ENCODE peak calls at places on chromosomes 2 and 18, in eight cellular contexts. C is NCI-H82; Q is HCT116; B is posterior vena cava; K is HTR-8/SVneo; M is neural crest cell; V is CD8-positive, alpha-beta memory T cell; Y is activated CD8-positive, alpha-beta memory T cell treated with anti-CD3 and anti-CD28 coated beads for 48 hours. R is an unnamed sample.

GRCh38 chr2:94861308-94862152 is 9.7 kb upstream of the TEKT4 start:
- DNase-seq in C (peak; percentile 6), Q (no peak), B (peak; percentile 74), K (no peak), M (no peak), V (peak; percentile 38), Y (no peak), R (no peak)

GRCh38 chr2:207083361-207084080 is 82.2 kb downstream of the KLF7 start:
- DNase-seq in C (peak; percentile 14), Q (no peak), B (no peak), K (no peak), M (no peak), V (no peak), Y (no peak), R (no peak)

GRCh38 chr2:234451242-234451641 is 45.6 kb downstream of the ARL4C start:
- DNase-seq in C (no peak), Q (no peak), B (no peak), K (no peak), M (no peak), V (no peak), Y (no peak), R (no peak)

GRCh38 chr2:43937269-43937820 is 58.4 kb downstream of the LRPPRC start:
- DNase-seq in C (no peak), Q (no peak), B (no peak), K (no peak), M (no peak), V (no peak), Y (no peak), R (no peak)

GRCh38 chr2:241772063-241772499 is 4.5 kb upstream of the GAL3ST2 start:
- DNase-seq in C (peak; percentile 86), Q (no peak), B (no peak), K (no peak), M (no peak), V (peak; percentile 64), Y (no peak), R (no peak)

GRCh38 chr2:239315308-239315707 is 85.5 kb downstream of the HDAC4 start:
- DNase-seq in C (no peak), Q (no peak), B (peak; percentile 22), K (no peak), M (no peak), V (peak; percentile 37), Y (no peak), R (no peak)

GRCh38 chr2:43486604-43487003 is 109.2 kb downstream of the THADA start:
- DNase-seq in C (no peak), Q (no peak), B (no peak), K (no peak), M (no peak), V (no peak), Y (no peak), R (no peak)

GRCh38 chr2:9847140-9847539 is 3.9 kb downstream of the TAF1B start:
- DNase-seq in C (no peak), Q (no peak), B (no peak), K (no peak), M (no peak), V (no peak), Y (no peak), R (no peak)

GRCh38 chr2:239318091-239318725 is 82.6 kb downstream of the HDAC4 start:
- DNase-seq in C (no peak), Q (no peak), B (peak; percentile 5), K (no peak), M (no peak), V (peak; percentile 17), Y (no peak), R (no peak)

GRCh38 chr2:11738589-11739436 is 7.6 kb upstream of the LPIN1 start:
- DNase-seq in C (peak; percentile 32), Q (peak; percentile 39), B (peak; percentile 93), K (peak; percentile 67), M (peak; percentile 35), V (peak; percentile 63), Y (no peak), R (no peak)

GRCh38 chr2:55618025-55618648 is 715 bp upstream of the PPP4R3B start:
- DNase-seq in C (peak; percentile 53), Q (no peak), B (no peak), K (no peak), M (no peak), V (no peak), Y (no peak), R (no peak)

GRCh38 chr2:2560374-2561015 is 229.4 kb upstream of the MYT1L start:
- DNase-seq in C (no peak), Q (no peak), B (peak; percentile 78), K (no peak), M (no peak), V (no peak), Y (no peak), R (no peak)

GRCh38 chr18:48816554-48816953 is 134.2 kb downstream of the SMAD7 start:
- DNase-seq in C (no peak), Q (no peak), B (peak; percentile 1), K (no peak), M (no peak), V (no peak), Y (no peak), R (no peak)

GRCh38 chr2:1544478-1545069 is 131.3 kb downstream of the TPO start:
- DNase-seq in C (no peak), Q (no peak), B (no peak), K (no peak), M (no peak), V (no peak), Y (no peak), R (no peak)

GRCh38 chr2:186130678-186131511 is 355.2 kb upstream of the ZC3H15 start:
- DNase-seq in C (no peak), Q (no peak), B (no peak), K (no peak), M (no peak), V (no peak), Y (no peak), R (no peak)

GRCh38 chr2:85390941-85391669 is 19.1 kb downstream of the CAPG start:
- DNase-seq in C (peak; percentile 83), Q (peak; percentile 18), B (peak; percentile 88), K (no peak), M (peak; percentile 53), V (peak; percentile 73), Y (peak; percentile 59), R (no peak)

GRCh38 chr2:10532631-10533101 is 84.5 kb upstream of the ODC1 start:
- DNase-seq in C (no peak), Q (no peak), B (peak; percentile 72), K (no peak), M (no peak), V (peak; percentile 36), Y (no peak), R (no peak)

GRCh38 chr2:159706385-159706980 is 5.8 kb upstream of the MARCHF7 start:
- DNase-seq in C (peak; percentile 75), Q (no peak), B (no peak), K (no peak), M (no peak), V (no peak), Y (no peak), R (no peak)

GRCh38 chr2:121197369-121198091 is 87.5 kb downstream of the TFCP2L1 start:
- DNase-seq in C (no peak), Q (no peak), B (peak; percentile 93), K (peak; percentile 35), M (no peak), V (no peak), Y (no peak), R (peak; percentile 19)

GRCh38 chr2:60530660-60531276 is 22.7 kb downstream of the BCL11A start:
- DNase-seq in C (peak; percentile 98), Q (no peak), B (no peak), K (no peak), M (no peak), V (no peak), Y (no peak), R (no peak)

GRCh38 chr2:160590664-160591063 is 97.1 kb upstream of the RBMS1 start:
- DNase-seq in C (no peak), Q (no peak), B (no peak), K (no peak), M (no peak), V (no peak), Y (no peak), R (no peak)

GRCh38 chr18:3321133-3321812 is 59.3 kb downstream of the MYL12B start:
- DNase-seq in C (no peak), Q (no peak), B (no peak), K (peak; percentile 83), M (no peak), V (no peak), Y (no peak), R (no peak)

GRCh38 chr18:2814928-2815327 is 31.9 kb upstream of the EMILIN2 start:
- DNase-seq in C (no peak), Q (no peak), B (no peak), K (no peak), M (no peak), V (no peak), Y (no peak), R (no peak)

GRCh38 chr2:70831861-70832260 is 3.8 kb downstream of the CD207 start:
- DNase-seq in C (peak; percentile 46), Q (no peak), B (no peak), K (no peak), M (no peak), V (no peak), Y (no peak), R (no peak)

GRCh38 chr2:219247678-219248642 is 2.7 kb downstream of the STK16 start:
- DNase-seq in C (no peak), Q (no peak), B (no peak), K (no peak), M (no peak), V (peak; percentile 83), Y (peak; percentile 12), R (no peak)